ENCODE peak calls at places on chromosomes 3 and 15, in seven cellular contexts. H is ascending aorta; M is GM12865; T is AG09309; U is CD8-positive, alpha-beta T cell; Q is heart right ventricle; C is body of pancreas. K is an unnamed sample.

GRCh38 chr3:150469031-150469930 is 61.2 kb downstream of the TSC22D2 start:
- DNase-seq in U (no peak), C (peak; percentile 72), Q (peak; percentile 8), M (no peak), T (peak; percentile 86), H (no peak), K (peak; percentile 40)

GRCh38 chr3:51141573-51141972 is 243.5 kb upstream of the MANF start:
- DNase-seq in U (no peak), H (no peak), Q (no peak), C (no peak), T (no peak), M (no peak), K (no peak)

GRCh38 chr3:172038823-172039222 is 555 bp upstream of the FNDC3B start:
- DNase-seq in U (no peak), T (no peak), C (peak; percentile 33), M (no peak), H (no peak), Q (no peak), K (no peak)

GRCh38 chr3:155428558-155428957 is 135.1 kb upstream of the STRIT1 start:
- DNase-seq in Q (no peak), M (no peak), T (peak; percentile 96), U (no peak), H (no peak), C (no peak), K (no peak)

GRCh38 chr3:141382571-141382970 is 14.3 kb downstream of the ZBTB38 start:
- DNase-seq in M (no peak), Q (no peak), H (no peak), T (no peak), U (no peak), C (no peak), K (no peak)

GRCh38 chr3:150114873-150115570 is 144.3 kb upstream of the PFN2 start:
- DNase-seq in T (no peak), Q (no peak), H (no peak), M (peak; percentile 83), U (no peak), C (no peak), K (no peak)

GRCh38 chr3:191235331-191236314 is 36.6 kb downstream of the OSTN start:
- DNase-seq in U (no peak), M (peak; percentile 93), T (no peak), Q (no peak), C (no peak), H (no peak), K (no peak)

GRCh38 chr3:169138849-169139416 is 524.6 kb downstream of the MECOM start:
- DNase-seq in Q (no peak), H (no peak), U (no peak), C (no peak), M (no peak), T (no peak), K (no peak)

GRCh38 chr3:123568875-123569274 is 16.0 kb downstream of the HACD2 start:
- DNase-seq in Q (no peak), M (no peak), C (no peak), U (no peak), H (no peak), T (no peak), K (no peak)

GRCh38 chr15:77966540-77967290 is 110.8 kb downstream of the TBC1D2B start:
- DNase-seq in U (peak; percentile 54), C (peak; percentile 32), M (peak; percentile 57), H (no peak), T (no peak), Q (peak; percentile 58), K (no peak)

GRCh38 chr3:128969993-128970740 is 23.7 kb downstream of the CFAP92 start:
- DNase-seq in U (peak; percentile 71), C (peak; percentile 40), T (no peak), H (no peak), Q (peak; percentile 32), M (peak; percentile 62), K (no peak)

GRCh38 chr3:36457667-36458066 is 77.4 kb downstream of the STAC start:
- DNase-seq in C (no peak), Q (peak; percentile 49), U (no peak), M (no peak), T (no peak), H (no peak), K (no peak)

GRCh38 chr3:176037636-176038035 is 1159.6 kb downstream of the TBL1XR1 start:
- DNase-seq in U (no peak), H (no peak), M (no peak), Q (no peak), T (peak; percentile 8), C (no peak), K (no peak)

GRCh38 chr3:176155012-176155411 is 1042.3 kb downstream of the TBL1XR1 start:
- DNase-seq in C (no peak), H (no peak), T (no peak), U (no peak), M (no peak), Q (no peak), K (no peak)

GRCh38 chr15:67843571-67844387 is 3.9 kb upstream of the RNU6-1 start:
- DNase-seq in H (no peak), Q (no peak), C (no peak), U (no peak), M (no peak), T (no peak), K (peak; percentile 58)

GRCh38 chr15:41790756-41791546 is 16.7 kb downstream of the MAPKBP1 start:
- DNase-seq in H (no peak), Q (peak; percentile 29), C (no peak), M (peak; percentile 32), T (no peak), U (no peak), K (peak; percentile 76)

GRCh38 chr3:195258449-195259145 is 12.4 kb downstream of the XXYLT1 start:
- DNase-seq in M (peak; percentile 18), U (no peak), C (no peak), T (no peak), H (no peak), Q (no peak), K (no peak)

GRCh38 chr15:74319596-74320357 is 47.7 kb downstream of the CYP11A1 start:
- DNase-seq in M (peak; percentile 22), U (no peak), H (no peak), C (no peak), T (no peak), Q (peak; percentile 40), K (no peak)

GRCh38 chr3:76566211-76566534 is 473.7 kb upstream of the ROBO2 start:
- DNase-seq in H (no peak), Q (no peak), C (no peak), T (no peak), M (no peak), U (no peak), K (no peak)

GRCh38 chr3:76566904-76567303 is 473.0 kb upstream of the ROBO2 start:
- DNase-seq in M (no peak), Q (no peak), T (no peak), H (no peak), U (no peak), C (no peak), K (no peak)

GRCh38 chr3:76565496-76566210 is 474.2 kb upstream of the ROBO2 start:
- DNase-seq in M (peak; percentile 35), Q (no peak), H (no peak), U (no peak), C (no peak), T (no peak), K (no peak)

GRCh38 chr3:76576201-76576600 is 463.7 kb upstream of the ROBO2 start:
- DNase-seq in M (no peak), C (no peak), Q (no peak), U (no peak), T (no peak), H (no peak), K (no peak)

DNA sequence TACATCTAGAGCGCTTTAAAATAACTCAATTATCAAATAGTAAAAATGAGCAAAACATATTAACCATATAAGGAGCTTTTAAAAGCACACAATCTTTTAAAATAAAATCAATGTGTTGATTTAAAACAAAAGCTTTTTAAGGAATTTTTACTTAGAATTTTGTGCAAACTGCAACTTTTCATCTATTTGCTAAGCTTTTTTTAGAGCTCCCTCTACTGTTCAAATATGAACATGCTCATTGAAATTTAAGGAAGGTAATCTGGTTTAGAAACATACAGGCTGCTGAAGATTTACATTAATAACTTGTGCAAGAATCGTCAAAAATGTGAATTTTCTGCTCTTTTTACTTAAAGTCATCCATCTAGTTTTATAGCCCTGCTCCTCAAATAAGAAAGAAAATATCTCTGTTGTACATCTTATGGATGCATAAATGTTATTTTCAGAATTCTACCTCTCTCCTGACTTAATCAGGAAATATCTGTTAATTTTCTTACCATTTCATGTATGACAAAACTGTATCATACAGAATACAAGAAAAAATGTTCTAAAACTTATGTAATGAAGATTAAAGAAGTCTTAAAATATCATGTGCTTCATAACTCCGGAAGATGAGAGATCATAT is 469.4 kb upstream of the ROBO2 start:
- DNase-seq in Q (no peak), C (no peak), H (no peak), M (peak; percentile 36), T (no peak), U (no peak), K (no peak)
- TF ChIP-seq CTCF in Q (peak; percentile 54), C (peak; percentile 29), H (peak; percentile 45), M (peak; percentile 53), T (peak; percentile 47), U (no peak), K (peak; percentile 70)

GRCh38 chr3:117557008-117557407 is 847.4 kb downstream of the TUSC7 start:
- DNase-seq in Q (no peak), T (no peak), H (no peak), U (no peak), M (no peak), C (no peak), K (no peak)
- H3K4me3 ChIP-seq in Q (no peak overlapping the region), T (no peak overlapping the region), H (no peak overlapping the region), U (no peak overlapping the region), M (no peak overlapping the region), C (no peak overlapping the region), K (no peak overlapping the region)

DNA sequence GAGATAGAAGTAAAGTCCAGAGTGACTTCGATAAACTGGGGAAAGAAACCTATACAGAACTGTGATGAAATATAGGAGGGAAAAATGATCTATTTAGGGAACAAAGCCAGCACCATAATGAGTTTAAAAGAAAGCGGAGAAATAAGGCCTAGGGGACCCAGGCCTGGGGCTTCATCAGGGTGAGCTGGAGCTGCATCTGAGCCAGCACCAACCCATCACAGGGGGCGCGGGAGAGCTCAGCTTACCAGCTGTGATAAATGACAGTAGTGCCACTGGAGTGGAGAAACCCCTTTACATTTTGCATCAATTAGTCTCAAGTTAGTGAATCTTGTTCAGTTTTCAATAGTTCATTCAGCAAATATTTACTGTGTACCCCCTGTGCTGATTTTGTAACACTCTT is 21.3 kb downstream of the PODXL2 start:
- DNase-seq in C (no peak), H (no peak), U (no peak), Q (no peak), M (no peak), T (no peak), K (no peak)
- TF ChIP-seq CTCF in C (no peak), H (no peak), U (no peak), Q (no peak), M (no peak), T (no peak), K (no peak)

GRCh38 chr15:26936502-26936901 is 34.5 kb upstream of the GABRG3 start:
- DNase-seq in U (no peak), C (no peak), Q (no peak), T (no peak), H (no peak), M (no peak), K (no peak)
- H3K4me3 ChIP-seq in U (no peak overlapping the region), C (no peak overlapping the region), Q (no peak overlapping the region), T (no peak overlapping the region), H (no peak overlapping the region), M (no peak overlapping the region), K (no peak overlapping the region)

DNA sequence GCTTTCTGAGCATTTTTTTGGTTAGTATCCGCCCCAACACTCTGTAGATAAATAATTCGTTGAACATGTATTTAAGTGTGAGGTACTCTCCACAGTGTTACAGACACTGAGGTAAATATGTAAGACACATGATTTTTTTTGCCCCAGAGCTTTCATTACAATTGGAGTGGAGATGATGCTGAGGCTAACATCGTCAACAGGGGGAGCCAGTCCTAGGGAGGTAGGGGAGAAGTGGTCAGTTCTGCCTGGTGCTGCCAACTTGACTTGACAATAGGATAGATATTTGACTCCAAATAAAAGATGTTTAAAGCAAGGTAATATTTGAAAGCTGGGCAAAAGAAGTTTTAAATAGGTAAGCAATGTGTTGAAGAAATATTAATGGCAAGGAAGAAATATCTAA is 295.7 kb downstream of the UNC13C start:
- DNase-seq in C (no peak), M (no peak), H (no peak), T (no peak), U (no peak), Q (no peak), K (no peak)
- TF ChIP-seq CTCF in C (no peak), M (no peak), H (no peak), T (no peak), U (no peak), Q (no peak), K (no peak)